ENCODE peak calls at places on chromosome 12, in eight cellular contexts. One of them, this sample, is unnamed.

GRCh38 chr12:88308825-88309224 is 166.7 kb downstream of the TMTC3 start:
- DNase-seq in D721Med: no peak
- DNase-seq in AG09309: peak
- DNase-seq in HFFc6: peak
- DNase-seq in IMR-90: peak
- DNase-seq in A549: peak
- DNase-seq in GM12865: no peak
- DNase-seq in hepatocyte: no peak
- DNase-seq in this sample: no peak

GRCh38 chr12:88578821-88579518 is 1.3 kb downstream of the KITLG start:
- DNase-seq in HFFc6: peak
- DNase-seq in A549: peak
- DNase-seq in AG09309: no peak
- DNase-seq in hepatocyte: peak
- DNase-seq in IMR-90: no peak
- DNase-seq in D721Med: no peak
- DNase-seq in GM12865: no peak
- DNase-seq in this sample: peak

GRCh38 chr12:66066071-66066928 is 64.2 kb downstream of the LLPH start:
- DNase-seq in A549: no peak
- DNase-seq in hepatocyte: no peak
- DNase-seq in IMR-90: peak
- DNase-seq in HFFc6: no peak
- DNase-seq in AG09309: no peak
- DNase-seq in D721Med: no peak
- DNase-seq in GM12865: peak
- DNase-seq in this sample: peak

GRCh38 chr12:2795291-2796186 is 769 bp downstream of the FKBP4 start:
- DNase-seq in D721Med: peak
- DNase-seq in GM12865: peak
- DNase-seq in A549: peak
- DNase-seq in AG09309: no peak
- DNase-seq in IMR-90: peak
- DNase-seq in HFFc6: peak
- DNase-seq in hepatocyte: peak
- DNase-seq in this sample: peak

GRCh38 chr12:4353785-4354208 is 25.7 kb downstream of the FGF23 start:
- DNase-seq in D721Med: no peak
- DNase-seq in HFFc6: no peak
- DNase-seq in IMR-90: no peak
- DNase-seq in GM12865: peak
- DNase-seq in A549: peak
- DNase-seq in AG09309: no peak
- DNase-seq in hepatocyte: peak
- DNase-seq in this sample: peak

GRCh38 chr12:98373019-98373554 is 142.3 kb upstream of the TMPO start:
- DNase-seq in GM12865: peak
- DNase-seq in IMR-90: peak
- DNase-seq in HFFc6: peak
- DNase-seq in A549: peak
- DNase-seq in hepatocyte: peak
- DNase-seq in D721Med: no peak
- DNase-seq in AG09309: peak
- DNase-seq in this sample: peak

GRCh38 chr12:98532687-98533304 is 17.4 kb downstream of the TMPO start:
- DNase-seq in GM12865: peak
- DNase-seq in hepatocyte: peak
- DNase-seq in IMR-90: peak
- DNase-seq in HFFc6: peak
- DNase-seq in AG09309: no peak
- DNase-seq in D721Med: no peak
- DNase-seq in A549: peak
- DNase-seq in this sample: peak

GRCh38 chr12:90366286-90366685 is 588.7 kb downstream of the CCER1 start:
- DNase-seq in HFFc6: no peak
- DNase-seq in GM12865: no peak
- DNase-seq in hepatocyte: peak
- DNase-seq in D721Med: no peak
- DNase-seq in AG09309: peak
- DNase-seq in A549: no peak
- DNase-seq in IMR-90: peak
- DNase-seq in this sample: no peak

GRCh38 chr12:120365675-120366340 is 3.2 kb downstream of the MSI1 start:
- DNase-seq in IMR-90: no peak
- DNase-seq in D721Med: no peak
- DNase-seq in AG09309: no peak
- DNase-seq in GM12865: no peak
- DNase-seq in A549: no peak
- DNase-seq in hepatocyte: peak
- DNase-seq in HFFc6: no peak
- DNase-seq in this sample: no peak

GRCh38 chr12:69998922-69999321 is 173.9 kb downstream of the MYRFL start:
- DNase-seq in HFFc6: no peak
- DNase-seq in GM12865: no peak
- DNase-seq in hepatocyte: no peak
- DNase-seq in D721Med: no peak
- DNase-seq in AG09309: no peak
- DNase-seq in A549: no peak
- DNase-seq in IMR-90: no peak
- DNase-seq in this sample: no peak

GRCh38 chr12:60935981-60936761 is 1324.0 kb upstream of the USP15 start:
- DNase-seq in HFFc6: no peak
- DNase-seq in A549: peak
- DNase-seq in GM12865: no peak
- DNase-seq in hepatocyte: no peak
- DNase-seq in IMR-90: no peak
- DNase-seq in AG09309: no peak
- DNase-seq in D721Med: no peak
- DNase-seq in this sample: no peak

GRCh38 chr12:21129906-21130305 is 1.1 kb upstream of the SLCO1B1 start:
- DNase-seq in IMR-90: no peak
- DNase-seq in A549: no peak
- DNase-seq in D721Med: no peak
- DNase-seq in AG09309: no peak
- DNase-seq in hepatocyte: no peak
- DNase-seq in HFFc6: no peak
- DNase-seq in GM12865: no peak
- DNase-seq in this sample: no peak

GRCh38 chr12:29516431-29516875 is 19.0 kb upstream of the OVCH1 start:
- DNase-seq in AG09309: peak
- DNase-seq in IMR-90: peak
- DNase-seq in HFFc6: peak
- DNase-seq in GM12865: no peak
- DNase-seq in hepatocyte: no peak
- DNase-seq in D721Med: no peak
- DNase-seq in A549: no peak
- DNase-seq in this sample: no peak

GRCh38 chr12:85466906-85467305 is 186.9 kb downstream of the ALX1 start:
- DNase-seq in HFFc6: no peak
- DNase-seq in A549: no peak
- DNase-seq in IMR-90: peak
- DNase-seq in D721Med: no peak
- DNase-seq in hepatocyte: no peak
- DNase-seq in AG09309: no peak
- DNase-seq in GM12865: no peak
- DNase-seq in this sample: no peak

GRCh38 chr12:107515446-107515958 is 170.1 kb upstream of the PWP1 start:
- DNase-seq in hepatocyte: peak
- DNase-seq in AG09309: peak
- DNase-seq in GM12865: peak
- DNase-seq in HFFc6: peak
- DNase-seq in A549: peak
- DNase-seq in IMR-90: peak
- DNase-seq in D721Med: no peak
- DNase-seq in this sample: peak

DNA sequence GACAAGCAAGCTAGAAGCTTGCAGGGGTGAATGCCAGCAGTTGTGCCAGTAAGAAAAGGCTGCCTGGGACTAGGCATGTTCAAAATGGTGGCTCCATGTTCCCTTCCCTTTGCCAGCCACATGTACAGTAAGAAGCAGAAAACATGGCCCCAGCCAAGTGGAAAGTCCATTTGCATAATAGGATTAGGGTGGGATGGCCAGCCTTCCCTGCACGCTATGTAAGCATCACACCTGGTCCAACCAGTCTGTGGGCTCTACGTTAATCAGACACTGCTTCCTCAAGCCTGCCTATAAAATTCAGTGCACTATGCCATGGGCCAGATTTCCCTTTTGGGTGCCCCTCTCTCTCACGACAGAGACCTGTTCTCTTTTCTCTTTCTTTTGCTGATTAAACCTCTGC is 288.4 kb downstream of the GXYLT1 start:
- DNase-seq in A549: no peak
- DNase-seq in IMR-90: no peak
- DNase-seq in HFFc6: no peak
- DNase-seq in GM12865: no peak
- DNase-seq in hepatocyte: no peak
- DNase-seq in AG09309: no peak
- DNase-seq in D721Med: no peak
- DNase-seq in this sample: no peak
- TF ChIP-seq CTCF in A549: no peak
- TF ChIP-seq CTCF in IMR-90: no peak
- TF ChIP-seq CTCF in HFFc6: no peak
- TF ChIP-seq CTCF in GM12865: no peak
- TF ChIP-seq CTCF in hepatocyte: no peak
- TF ChIP-seq CTCF in AG09309: no peak
- TF ChIP-seq CTCF in D721Med: no peak
- TF ChIP-seq CTCF in this sample: no peak

GRCh38 chr12:67633024-67633423 is 15.5 kb upstream of the DYRK2 start:
- DNase-seq in A549: no peak
- DNase-seq in hepatocyte: no peak
- DNase-seq in D721Med: no peak
- DNase-seq in HFFc6: no peak
- DNase-seq in GM12865: no peak
- DNase-seq in IMR-90: no peak
- DNase-seq in AG09309: no peak
- DNase-seq in this sample: no peak

GRCh38 chr12:67634167-67634793 is 14.3 kb upstream of the DYRK2 start:
- DNase-seq in IMR-90: no peak
- DNase-seq in HFFc6: no peak
- DNase-seq in hepatocyte: no peak
- DNase-seq in A549: no peak
- DNase-seq in AG09309: no peak
- DNase-seq in D721Med: no peak
- DNase-seq in GM12865: no peak
- DNase-seq in this sample: peak

GRCh38 chr12:67633708-67634107 is 14.8 kb upstream of the DYRK2 start:
- DNase-seq in AG09309: no peak
- DNase-seq in hepatocyte: no peak
- DNase-seq in IMR-90: no peak
- DNase-seq in D721Med: no peak
- DNase-seq in GM12865: no peak
- DNase-seq in HFFc6: no peak
- DNase-seq in A549: no peak
- DNase-seq in this sample: peak

GRCh38 chr12:67632005-67632404 is 16.5 kb upstream of the DYRK2 start:
- DNase-seq in hepatocyte: no peak
- DNase-seq in IMR-90: no peak
- DNase-seq in HFFc6: no peak
- DNase-seq in A549: no peak
- DNase-seq in AG09309: no peak
- DNase-seq in GM12865: no peak
- DNase-seq in D721Med: no peak
- DNase-seq in this sample: no peak

GRCh38 chr12:67630373-67631088 is 18.0 kb upstream of the DYRK2 start:
- DNase-seq in A549: no peak
- DNase-seq in hepatocyte: no peak
- DNase-seq in D721Med: no peak
- DNase-seq in GM12865: peak
- DNase-seq in HFFc6: no peak
- DNase-seq in IMR-90: no peak
- DNase-seq in AG09309: no peak
- DNase-seq in this sample: peak
- TF ChIP-seq CTCF in A549: no peak
- TF ChIP-seq CTCF in hepatocyte: no peak
- TF ChIP-seq CTCF in D721Med: no peak
- TF ChIP-seq CTCF in GM12865: no peak
- TF ChIP-seq CTCF in HFFc6: no peak
- TF ChIP-seq CTCF in IMR-90: no peak
- TF ChIP-seq CTCF in AG09309: no peak
- TF ChIP-seq CTCF in this sample: peak

DNA sequence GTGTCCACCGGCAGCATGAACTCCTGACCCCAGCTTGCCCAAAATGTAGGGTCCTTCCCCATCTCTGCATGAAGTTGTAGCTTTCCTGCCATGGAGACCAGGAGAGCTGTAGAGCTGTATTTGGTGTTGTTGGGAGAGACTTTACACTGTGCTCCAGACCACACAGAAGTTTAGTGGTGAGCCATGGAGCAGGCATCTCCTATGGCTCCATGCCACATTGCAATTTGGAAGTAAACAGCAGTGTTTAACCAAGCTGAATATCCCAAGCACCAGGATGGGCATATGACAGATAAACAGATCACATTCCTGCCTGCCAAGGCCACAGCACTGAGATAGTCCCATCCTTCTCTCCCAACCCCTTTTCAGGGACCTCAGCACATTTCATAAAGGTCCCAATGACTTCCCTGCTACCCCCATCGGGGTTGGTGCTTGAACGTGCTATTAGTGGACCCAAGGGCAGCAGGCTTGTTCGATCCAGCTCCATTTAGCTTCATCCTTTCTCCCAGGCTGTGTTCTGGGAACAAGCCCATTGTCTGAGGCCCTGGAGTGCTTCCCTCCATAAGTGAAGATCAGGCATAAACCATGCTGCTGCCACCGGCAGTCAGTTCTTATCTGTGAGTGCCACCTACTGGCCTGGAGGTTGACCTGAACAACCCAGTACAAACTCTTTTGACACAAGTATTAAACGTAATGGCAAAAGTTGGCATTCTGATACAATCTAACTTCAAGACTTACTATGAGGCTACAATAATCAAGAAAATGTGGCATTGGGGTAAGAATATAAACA is 172.3 kb upstream of the ATXN7L3B start:
- DNase-seq in hepatocyte: peak
- DNase-seq in HFFc6: peak
- DNase-seq in GM12865: peak
- DNase-seq in AG09309: no peak
- DNase-seq in A549: peak
- DNase-seq in IMR-90: peak
- DNase-seq in D721Med: no peak
- DNase-seq in this sample: peak
- TF ChIP-seq CTCF in hepatocyte: peak
- TF ChIP-seq CTCF in HFFc6: peak
- TF ChIP-seq CTCF in GM12865: peak
- TF ChIP-seq CTCF in AG09309: no peak
- TF ChIP-seq CTCF in A549: no peak
- TF ChIP-seq CTCF in IMR-90: peak
- TF ChIP-seq CTCF in D721Med: peak
- TF ChIP-seq CTCF in this sample: peak

DNA sequence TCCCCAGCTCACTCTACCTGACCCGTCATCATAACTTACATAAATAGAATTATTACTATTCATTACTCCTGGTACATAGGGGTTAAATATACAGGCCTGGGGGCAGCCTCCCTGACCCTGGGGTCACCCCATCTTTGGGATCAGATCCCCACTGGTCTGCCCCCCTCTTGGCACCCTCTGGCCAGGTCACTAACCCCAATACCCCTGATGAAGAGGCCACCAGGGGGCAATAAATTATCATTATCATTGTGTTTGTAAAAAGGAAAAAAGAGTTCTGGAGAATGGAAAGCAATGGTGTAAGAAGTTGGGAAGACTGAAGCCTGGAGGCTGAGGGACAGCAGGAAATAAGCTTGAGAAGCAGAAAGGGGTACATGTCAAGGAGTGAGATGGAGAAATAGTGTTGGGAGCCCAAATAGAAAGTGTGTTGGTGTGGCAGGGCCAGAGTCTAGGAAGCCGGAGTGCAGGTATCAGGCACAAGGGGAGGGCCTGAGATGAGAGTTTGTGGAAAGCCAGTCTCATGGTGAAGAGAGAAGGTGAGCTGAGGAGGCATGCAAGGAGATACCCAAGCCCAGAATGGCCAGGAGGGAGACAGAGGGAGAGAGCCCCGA is 6.1 kb upstream of the AAAS start:
- DNase-seq in AG09309: no peak
- DNase-seq in HFFc6: no peak
- DNase-seq in A549: peak
- DNase-seq in hepatocyte: no peak
- DNase-seq in D721Med: no peak
- DNase-seq in IMR-90: no peak
- DNase-seq in GM12865: no peak
- DNase-seq in this sample: peak
- TF ChIP-seq CTCF in AG09309: peak
- TF ChIP-seq CTCF in HFFc6: peak
- TF ChIP-seq CTCF in A549: peak
- TF ChIP-seq CTCF in hepatocyte: peak
- TF ChIP-seq CTCF in D721Med: no peak
- TF ChIP-seq CTCF in IMR-90: peak
- TF ChIP-seq CTCF in GM12865: peak
- TF ChIP-seq CTCF in this sample: peak